ENCODE peak calls at places on chromosomes 1 and 21, in ten cellular contexts. X, K, P, L, U, M, R, E, O and J are unnamed samples.
A peak's percentile ranks its signal among the peaks of the same experiment; 100 is the strongest.

GRCh38 chr1:12674358-12674757 is 30.5 kb downstream of the AADACL4 start:
- DNase-seq in X (no peak), K (no peak), P (no peak), L (no peak), U (no peak), M (no peak), R (no peak), E (no peak), O (no peak), J (no peak)

GRCh38 chr1:86489242-86489878 is 20.6 kb downstream of the CLCA1 start:
- DNase-seq in X (no peak), K (no peak), P (no peak), L (no peak), U (no peak), M (no peak), R (no peak), E (no peak), O (no peak), J (no peak)

GRCh38 chr1:90881034-90881433 is 140.8 kb downstream of the ZNF644 start:
- DNase-seq in X (no peak), K (no peak), P (no peak), L (no peak), U (no peak), M (no peak), R (no peak), E (no peak), O (no peak), J (no peak)

GRCh38 chr1:19197849-19198248 is 12.2 kb downstream of the UBR4 start:
- DNase-seq in X (no peak), K (no peak), P (no peak), L (no peak), U (no peak), M (no peak), R (no peak), E (no peak), O (no peak), J (no peak)

GRCh38 chr1:68969430-68969829 is 472.5 kb upstream of the DEPDC1 start:
- DNase-seq in X (no peak), K (no peak), P (no peak), L (peak; percentile 69), U (no peak), M (no peak), R (no peak), E (no peak), O (no peak), J (no peak)

GRCh38 chr21:26164311-26164710 is 6.3 kb downstream of the APP start:
- DNase-seq in X (no peak), K (no peak), P (no peak), L (no peak), U (peak; percentile 39), M (no peak), R (no peak), E (no peak), O (peak; percentile 55), J (no peak)

GRCh38 chr1:228894442-228894989 is 159.2 kb downstream of the RHOU start:
- DNase-seq in X (no peak), K (no peak), P (no peak), L (no peak), U (no peak), M (no peak), R (no peak), E (no peak), O (no peak), J (no peak)

GRCh38 chr1:226121587-226122400 is 59.3 kb downstream of the H3-3A start:
- DNase-seq in X (peak; percentile 26), K (peak; percentile 92), P (no peak), L (peak; percentile 15), U (peak; percentile 56), M (peak; percentile 66), R (peak; percentile 80), E (peak; percentile 34), O (peak; percentile 64), J (peak; percentile 33)

GRCh38 chr1:84504580-84505021 is 1.6 kb upstream of the SPATA1 start:
- DNase-seq in X (peak; percentile 83), K (no peak), P (peak; percentile 59), L (peak; percentile 90), U (no peak), M (no peak), R (no peak), E (no peak), O (no peak), J (peak; percentile 59)

GRCh38 chr1:1305300-1306069 is 2.2 kb downstream of the ACAP3 start:
- DNase-seq in X (peak; percentile 71), K (peak; percentile 56), P (peak; percentile 76), L (peak; percentile 73), U (peak; percentile 66), M (peak; percentile 74), R (peak; percentile 84), E (peak; percentile 76), O (no peak), J (peak; percentile 78)
- TF ChIP-seq CTCF in X (no peak), K (no peak), P (no peak), L (no peak), U (no peak), M (no peak), R (no peak), E (no peak), O (no peak), J (no peak)

DNA sequence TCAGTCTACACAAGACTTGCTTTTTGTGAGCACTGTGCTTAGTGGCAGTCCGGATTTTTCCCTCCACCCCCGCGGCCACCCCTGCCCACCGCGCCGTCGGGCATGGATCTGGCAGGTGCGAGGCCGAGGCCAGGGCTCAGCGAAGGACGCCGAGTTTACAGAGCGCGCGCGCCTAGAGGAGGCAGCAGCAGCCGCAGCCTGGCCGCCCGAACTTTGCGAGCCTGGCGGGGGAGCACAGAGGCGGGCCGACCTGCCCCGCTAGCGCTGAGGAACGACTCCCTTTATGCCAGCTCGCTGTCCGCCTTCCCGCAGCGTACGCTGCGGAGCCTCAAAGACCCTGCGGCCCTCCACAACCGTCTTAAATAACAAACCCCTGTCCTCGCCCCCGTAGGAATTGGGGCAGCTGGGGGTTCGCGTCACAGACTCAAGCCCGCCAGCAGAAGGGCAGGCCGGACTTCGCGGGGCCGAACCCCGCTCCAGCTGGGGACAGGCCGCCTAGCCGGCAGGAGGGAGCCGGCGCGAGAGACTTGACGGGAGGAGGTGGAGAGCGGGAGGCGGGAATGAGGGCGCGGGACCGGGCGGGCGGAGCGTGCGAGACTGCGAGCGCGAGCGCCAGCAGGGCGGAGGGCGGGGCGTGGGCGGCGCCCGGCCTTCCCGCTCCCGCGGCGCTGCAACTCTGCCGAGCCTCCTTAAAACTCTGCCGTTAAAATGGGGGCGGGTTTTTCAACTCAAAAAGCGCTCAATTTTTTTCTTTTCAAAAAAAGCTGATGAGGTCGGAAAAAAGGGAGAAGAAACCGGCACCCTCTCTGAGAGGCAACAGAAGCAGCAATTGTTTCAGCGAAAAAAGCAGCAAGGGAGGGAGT is 1.8 kb upstream of the CDKN2C start:
- DNase-seq in X (peak; percentile 89), K (peak; percentile 86), P (peak; percentile 89), L (peak; percentile 92), U (peak; percentile 95), M (peak; percentile 76), R (peak; percentile 94), E (peak; percentile 93), O (peak; percentile 95), J (peak; percentile 92)
- TF ChIP-seq CTCF in X (peak; percentile 42), K (no peak), P (peak; percentile 38), L (peak; percentile 27), U (no peak), M (peak; percentile 46), R (peak; percentile 43), E (peak; percentile 33), O (peak; percentile 37), J (peak; percentile 32)

DNA sequence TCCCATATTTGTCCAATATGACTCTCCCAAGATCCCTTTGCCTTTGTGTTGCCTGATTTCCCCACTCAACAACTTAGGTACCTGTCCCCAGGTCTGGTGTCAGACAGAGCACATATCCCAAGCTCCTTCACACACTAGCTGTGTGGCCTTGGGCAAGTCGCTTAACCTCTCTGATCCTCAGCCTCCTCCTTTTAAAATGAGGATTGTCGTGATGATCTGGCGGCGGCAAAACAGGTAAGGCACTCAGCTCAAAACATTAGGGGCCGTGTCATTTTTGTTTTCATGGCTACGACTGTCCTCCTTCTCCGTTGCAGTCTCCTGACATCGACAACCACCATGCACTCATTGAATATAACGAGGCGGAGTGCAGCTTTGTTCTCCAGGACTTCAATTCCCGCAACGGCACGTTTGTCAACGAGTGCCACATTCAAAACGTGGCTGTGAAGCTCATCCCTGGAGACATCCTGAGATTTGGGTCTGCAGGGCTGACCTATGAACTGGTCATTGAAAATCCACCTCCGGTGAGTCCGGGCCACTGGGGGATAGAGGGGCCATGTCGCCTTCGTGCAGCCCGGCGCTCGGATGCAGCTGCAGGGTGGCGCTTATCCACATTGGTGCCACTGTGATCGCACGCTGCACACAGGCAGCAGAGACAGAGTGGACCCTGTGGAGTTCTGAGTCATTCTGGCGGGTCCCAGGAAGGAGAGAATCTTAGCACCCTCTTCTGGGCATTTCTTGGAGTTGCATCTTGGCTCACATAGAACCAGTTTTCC is 25.2 kb downstream of the FHAD1 start:
- DNase-seq in X (peak; percentile 73), K (peak; percentile 84), P (peak; percentile 60), L (peak; percentile 54), U (peak; percentile 87), M (no peak), R (no peak), E (peak; percentile 79), O (peak; percentile 51), J (peak; percentile 78)
- TF ChIP-seq CTCF in X (peak; percentile 96), K (peak; percentile 85), P (peak; percentile 71), L (peak; percentile 74), U (peak; percentile 74), M (no peak), R (peak; percentile 56), E (peak; percentile 81), O (peak; percentile 76), J (peak; percentile 82)

GRCh38 chr1:67213948-67214347 is 47.7 kb downstream of the IL23R start:
- DNase-seq in X (no peak), K (no peak), P (no peak), L (no peak), U (no peak), M (no peak), R (no peak), E (no peak), O (no peak), J (no peak)

GRCh38 chr1:67213164-67213563 is 46.9 kb downstream of the IL23R start:
- DNase-seq in X (peak; percentile 17), K (peak; percentile 39), P (no peak), L (peak; percentile 14), U (no peak), M (no peak), R (no peak), E (no peak), O (no peak), J (peak; percentile 13)

GRCh38 chr1:67211589-67212563 is 45.6 kb downstream of the IL23R start:
- DNase-seq in X (peak; percentile 34), K (no peak), P (no peak), L (peak; percentile 23), U (peak; percentile 54), M (peak; percentile 40), R (no peak), E (peak; percentile 34), O (no peak), J (peak; percentile 35)

DNA sequence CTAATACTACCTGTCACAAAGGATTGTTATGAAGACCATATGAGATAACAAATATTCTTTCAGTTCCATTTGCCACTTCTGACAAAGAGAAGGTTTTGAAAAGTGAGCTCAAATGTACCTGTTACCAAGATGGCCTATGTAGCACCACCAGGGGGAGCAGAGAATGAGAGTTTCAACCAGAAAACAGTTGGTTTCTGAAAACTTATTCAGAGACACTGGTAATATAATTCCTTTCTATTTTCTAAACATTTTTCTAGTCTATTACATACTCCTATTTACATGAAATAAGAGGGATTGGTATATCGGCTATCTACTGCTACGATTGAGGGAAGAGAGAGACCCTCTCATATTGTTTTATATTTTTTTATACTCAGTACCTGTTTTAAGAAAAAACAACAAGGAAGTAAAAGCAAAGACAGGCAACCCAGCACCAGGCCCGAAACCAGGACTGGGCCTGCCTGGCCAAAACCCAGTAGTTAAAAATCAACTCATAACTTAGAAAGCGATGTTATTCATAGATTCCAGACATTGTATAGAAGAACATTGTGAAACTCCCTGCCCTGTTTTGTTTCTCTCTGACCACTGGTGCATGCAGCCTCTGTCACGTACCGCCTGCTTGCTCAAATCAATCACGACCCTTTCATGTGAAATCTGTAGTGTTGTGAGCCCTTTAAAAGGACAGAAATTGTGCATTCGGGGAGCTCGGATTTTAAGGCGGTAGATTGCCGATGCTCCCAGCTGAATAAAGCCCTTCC is 48.3 kb downstream of the IL23R start:
- DNase-seq in X (peak; percentile 29), K (no peak), P (no peak), L (peak; percentile 17), U (peak; percentile 65), M (peak; percentile 43), R (no peak), E (peak; percentile 24), O (peak; percentile 50), J (peak; percentile 27)
- TF ChIP-seq CTCF in X (peak; percentile 55), K (peak; percentile 86), P (peak; percentile 67), L (peak; percentile 57), U (peak; percentile 41), M (peak; percentile 69), R (peak; percentile 34), E (peak; percentile 53), O (peak; percentile 59), J (peak; percentile 65)